ENCODE peak calls at places on chromosomes 6 and 20, in nine cellular contexts. E is pancreas, X is cardiac fibroblast, F is nephron progenitor cell, P is GM10248, M is choroid plexus epithelial cell, H is bronchial epithelial cell, Y is IMR-90, U is GM12865. B is an unnamed sample.

GRCh38 chr6:125733516-125734300 is 15.7 kb upstream of the HEY2 start:
- DNase-seq in F (no peak), E (no peak), U (no peak), Y (no peak), H (no peak), M (no peak), P (no peak), X (no peak), B (no peak)

GRCh38 chr6:24891004-24891403 is 44.8 kb downstream of the RIPOR2 start:
- DNase-seq in E (no peak), H (no peak), F (no peak), M (no peak), Y (no peak), P (no peak), U (no peak), X (no peak), B (no peak)

GRCh38 chr6:168156742-168157265 is 77.8 kb upstream of the FRMD1 start:
- DNase-seq in P (no peak), M (no peak), X (no peak), Y (no peak), F (no peak), H (no peak), U (no peak), E (no peak), B (no peak)

GRCh38 chr6:110628330-110628729 is 151.9 kb upstream of the SLC22A16 start:
- DNase-seq in X (peak), P (no peak), H (peak), Y (peak), M (peak), E (no peak), U (no peak), F (no peak), B (no peak)

GRCh38 chr6:2938632-2939083 is 32.7 kb downstream of the SERPINB6 start:
- DNase-seq in P (no peak), H (no peak), X (peak), U (no peak), E (no peak), Y (no peak), M (no peak), F (no peak), B (no peak)

GRCh38 chr6:111553580-111553979 is 52.1 kb downstream of the TRAF3IP2 start:
- DNase-seq in X (no peak), F (no peak), U (no peak), P (no peak), E (no peak), H (no peak), M (no peak), Y (no peak), B (no peak)

GRCh38 chr6:96086745-96087144 is 71.0 kb downstream of the FUT9 start:
- DNase-seq in Y (no peak), H (no peak), P (no peak), U (no peak), E (no peak), M (no peak), F (no peak), X (no peak), B (no peak)

GRCh38 chr6:11822346-11822745 is 43.7 kb upstream of the ADTRP start:
- DNase-seq in P (no peak), F (no peak), H (no peak), Y (no peak), X (no peak), M (no peak), E (no peak), U (peak), B (no peak)

GRCh38 chr6:34292954-34293353 is 44.1 kb upstream of the SMIM29 start:
- DNase-seq in X (no peak), U (no peak), H (no peak), E (no peak), M (no peak), P (no peak), Y (no peak), F (no peak), B (no peak)

GRCh38 chr6:4672772-4673171 is 103.4 kb upstream of the CDYL start:
- DNase-seq in F (no peak), P (no peak), E (no peak), X (peak), U (no peak), Y (peak), M (peak), H (no peak), B (no peak)

GRCh38 chr6:399785-400517 is 8.4 kb downstream of the IRF4 start:
- DNase-seq in P (peak), H (no peak), M (no peak), E (no peak), X (no peak), F (no peak), U (peak), Y (no peak), B (no peak)

GRCh38 chr20:51631011-51631950 is 88.8 kb upstream of the NFATC2 start:
- DNase-seq in H (peak), F (no peak), Y (peak), X (peak), P (no peak), U (peak), E (no peak), M (peak), B (no peak)

GRCh38 chr6:34246563-34247391 is 2.0 kb downstream of the SMIM29 start:
- DNase-seq in Y (peak), P (peak), E (no peak), X (peak), U (peak), M (peak), H (no peak), F (peak), B (peak)

GRCh38 chr6:27672113-27672799 is 199.4 kb upstream of the ZNF184 start:
- DNase-seq in X (peak), P (peak), F (peak), E (no peak), Y (peak), U (peak), H (peak), M (peak), B (no peak)

GRCh38 chr6:98894810-98895209 is 52.9 kb downstream of the FBXL4 start:
- DNase-seq in Y (peak), P (no peak), E (no peak), H (peak), M (peak), X (peak), U (no peak), F (no peak), B (no peak)

GRCh38 chr6:83273596-83273995 is 80.4 kb downstream of the RWDD2A start:
- DNase-seq in Y (peak), M (peak), E (no peak), U (no peak), H (no peak), X (peak), P (no peak), F (no peak), B (no peak)

GRCh38 chr6:149130093-149130872 is 187.2 kb upstream of the TAB2 start:
- DNase-seq in E (no peak), X (no peak), U (no peak), P (no peak), F (no peak), Y (peak), M (peak), H (peak), B (no peak)

GRCh38 chr6:132888701-132889100 is 74.3 kb downstream of the RPS12 start:
- DNase-seq in U (no peak), X (no peak), E (no peak), H (peak), P (no peak), F (no peak), M (peak), Y (peak), B (no peak)

GRCh38 chr6:33199687-33200233 is 705 bp downstream of the RXRB start:
- DNase-seq in Y (peak), E (no peak), U (peak), F (no peak), P (peak), M (peak), X (peak), H (peak), B (no peak)

GRCh38 chr20:47765715-47766594 is 19.3 kb downstream of the SULF2 start:
- DNase-seq in X (peak), P (no peak), E (no peak), F (no peak), Y (no peak), M (no peak), U (no peak), H (no peak), B (no peak)

GRCh38 chr6:136012198-136012884 is 160.8 kb downstream of the PDE7B start:
- DNase-seq in U (no peak), Y (peak), E (no peak), F (no peak), H (peak), X (peak), P (no peak), M (peak), B (no peak)

GRCh38 chr20:19673575-19673974 is 84.5 kb upstream of the RIN2 start:
- DNase-seq in Y (no peak), F (no peak), E (no peak), X (no peak), P (no peak), U (no peak), M (no peak), H (peak), B (no peak)

GRCh38 chr6:29631209-29631810 is 1.7 kb downstream of the GABBR1 start:
- DNase-seq in E (peak), F (peak), M (no peak), U (no peak), P (no peak), H (no peak), Y (peak), X (peak), B (no peak)

GRCh38 chr6:158538741-158539140 is 21.1 kb upstream of the TMEM181 start:
- DNase-seq in M (no peak), Y (no peak), E (no peak), P (no peak), F (no peak), H (no peak), U (no peak), X (no peak), B (no peak)

GRCh38 chr20:50580016-50580747 is 70.0 kb downstream of the PTPN1 start:
- DNase-seq in U (peak), F (peak), M (peak), Y (peak), X (peak), E (peak), P (peak), H (peak), B (peak)

GRCh38 chr6:4017847-4018193 is 61.1 kb downstream of the FAM217A start:
- DNase-seq in H (peak), Y (peak), U (peak), F (no peak), M (peak), X (peak), E (no peak), P (peak), B (no peak)

GRCh38 chr6:39124114-39124513 is 9.1 kb upstream of the SAYSD1 start:
- DNase-seq in E (no peak), M (no peak), Y (no peak), P (no peak), X (no peak), F (no peak), H (no peak), U (no peak), B (no peak)

GRCh38 chr6:55997223-55997874 is 122.0 kb upstream of the BMP5 start:
- DNase-seq in E (no peak), M (no peak), U (no peak), F (no peak), X (no peak), Y (no peak), P (no peak), H (no peak), B (no peak)

GRCh38 chr6:55998586-55998985 is 123.2 kb upstream of the BMP5 start:
- DNase-seq in M (no peak), H (no peak), P (no peak), F (no peak), U (no peak), E (no peak), Y (no peak), X (no peak), B (no peak)

DNA sequence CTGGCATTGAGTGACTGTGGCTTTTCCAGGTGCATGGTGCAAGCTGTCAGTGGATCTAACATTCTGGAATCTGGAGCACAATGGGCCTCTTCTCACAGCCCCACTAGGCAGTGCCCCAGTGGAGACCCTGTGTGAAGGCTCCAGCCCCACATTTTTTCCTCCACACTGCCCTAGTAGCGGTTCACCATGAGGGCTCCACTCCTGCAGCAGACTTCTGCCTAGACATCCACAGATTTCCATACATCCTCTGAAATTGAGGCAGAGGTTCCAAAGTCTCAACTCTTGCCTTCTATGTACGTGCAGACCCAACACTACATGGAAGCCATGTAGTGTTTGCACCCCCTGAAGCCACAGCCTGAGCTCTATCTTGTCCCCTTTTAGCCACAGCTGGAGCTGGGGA is 118.0 kb upstream of the BMP5 start:
- DNase-seq in M (no peak), F (no peak), P (no peak), E (no peak), Y (no peak), X (no peak), H (no peak), U (no peak), B (no peak)
- TF ChIP-seq CTCF in M (no peak), F (no peak), P (no peak), E (no peak), Y (no peak), X (no peak), H (no peak), U (no peak), B (no peak)

DNA sequence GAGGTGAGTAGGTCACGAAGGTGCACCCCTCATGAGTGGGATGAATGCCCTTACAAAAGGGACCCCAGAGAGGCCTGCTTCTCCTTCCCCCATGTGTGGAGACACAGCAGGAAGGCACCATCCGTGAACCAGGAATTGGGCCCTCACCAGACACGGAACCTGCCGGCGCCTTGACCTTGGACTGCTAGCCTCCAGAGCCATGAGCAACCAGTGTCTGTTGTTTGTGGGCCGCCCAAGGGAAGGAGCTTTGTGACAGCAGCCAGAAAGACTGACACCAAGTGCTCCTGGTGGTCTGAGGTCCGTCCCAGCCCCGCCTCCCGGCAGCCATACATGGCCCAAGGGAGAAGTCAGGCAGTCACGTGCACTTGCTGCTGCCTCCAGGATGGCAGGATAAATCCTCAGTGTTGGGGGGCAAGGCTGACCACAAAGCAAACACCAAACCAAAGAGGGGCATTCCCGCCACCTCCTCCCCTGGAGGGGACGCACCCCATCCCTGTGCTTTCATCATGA is 29.3 kb downstream of the CDH4 start:
- DNase-seq in P (no peak), U (no peak), M (no peak), X (no peak), F (no peak), H (no peak), Y (no peak), E (no peak), B (no peak)
- TF ChIP-seq CTCF in P (no peak), U (no peak), M (no peak), X (no peak), F (no peak), H (no peak), Y (no peak), E (no peak), B (no peak)

GRCh38 chr20:24781061-24781980 is 167.7 kb upstream of the CST7 start:
- DNase-seq in P (no peak), M (peak), X (peak), U (peak), Y (peak), H (peak), F (peak), E (no peak), B (no peak)
- TF ChIP-seq CTCF in P (peak), M (peak), X (peak), U (peak), Y (peak), H (peak), F (no peak), E (no peak), B (peak)

DNA sequence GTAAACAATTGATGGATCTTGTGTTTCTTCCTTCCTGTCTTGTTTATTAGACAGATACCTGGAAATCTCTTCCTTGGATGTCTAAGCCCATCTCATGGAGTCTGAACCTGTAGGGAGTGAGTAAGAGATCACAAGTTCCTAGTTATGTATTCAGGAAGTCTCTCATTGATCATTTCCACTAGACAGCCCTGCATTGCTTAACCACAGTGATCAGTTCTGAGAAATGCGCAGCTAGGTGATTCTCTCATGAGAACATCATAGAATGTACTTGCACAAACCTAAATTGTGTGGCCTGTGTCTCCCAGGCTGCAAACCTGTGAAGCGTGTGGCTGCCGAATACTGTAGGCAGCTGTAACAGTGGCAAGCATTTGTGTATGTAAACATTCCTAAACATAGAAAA is 39.1 kb downstream of the FAM120B start:
- DNase-seq in H (peak), Y (peak), M (peak), U (peak), F (no peak), P (no peak), E (no peak), X (no peak), B (no peak)
- TF ChIP-seq CTCF in H (no peak), Y (no peak), M (no peak), U (no peak), F (no peak), P (no peak), E (no peak), X (no peak), B (no peak)

GRCh38 chr6:10465633-10466499 is 51.0 kb upstream of the TFAP2A start:
- DNase-seq in X (peak), H (peak), F (peak), E (no peak), P (peak), U (peak), Y (peak), M (peak), B (peak)
- TF ChIP-seq CTCF in X (peak), H (peak), F (peak), E (no peak), P (peak), U (peak), Y (peak), M (peak), B (peak)

B was measured in neural crest cell.